ENCODE peak calls at places on chromosome 17, in five cellular contexts. X is progenitor cell of endocrine pancreas; B is AG20443; V is NCI-H524; G is activated CD4-positive, alpha-beta T cell treated with anti-CD3 and anti-CD28 coated beads, Interleukin-2, amount 10 ng/mL, durations not matched to agents 7 days and 5 days. L is an unnamed sample.

GRCh38 chr17:70040336-70040735 is 34.7 kb upstream of the KCNJ16 start:
- DNase-seq in G (no peak), B (no peak), X (no peak), V (no peak), L (no peak)

GRCh38 chr17:64155751-64156544 is 26.0 kb upstream of the ERN1 start:
- DNase-seq in G (no peak), V (no peak), X (no peak), B (peak), L (peak)

GRCh38 chr17:77734371-77735050 is 224.0 kb upstream of the TNRC6C start:
- DNase-seq in G (peak), X (peak), V (peak), B (peak), L (peak)

GRCh38 chr17:57622886-57623433 is 122.1 kb downstream of the CCDC182 start:
- DNase-seq in V (no peak), G (no peak), B (peak), X (no peak), L (peak)

GRCh38 chr17:68771867-68772515 is 170.8 kb upstream of the FAM20A start:
- DNase-seq in X (no peak), B (peak), V (peak), G (peak), L (peak)

GRCh38 chr17:82127315-82127595 is 29.2 kb upstream of the FASN start:
- DNase-seq in B (no peak), G (no peak), X (no peak), V (no peak), L (no peak)

GRCh38 chr17:50275279-50275678 is 1.0 kb downstream of the TMEM92 start:
- DNase-seq in G (no peak), B (no peak), X (no peak), V (no peak), L (no peak)

GRCh38 chr17:72592242-72592966 is 471.6 kb downstream of the SOX9 start:
- DNase-seq in B (peak), X (peak), V (peak), G (peak), L (peak)

GRCh38 chr17:58096892-58097291 is 13.7 kb downstream of the DYNLL2 start:
- DNase-seq in B (no peak), X (no peak), G (no peak), V (peak), L (no peak)

GRCh38 chr17:50423553-50424159 is 2.4 kb upstream of the ACSF2 start:
- DNase-seq in X (no peak), G (no peak), V (peak), B (peak), L (peak)

GRCh38 chr17:4833941-4834501 is 881 bp downstream of the MINK1 start:
- DNase-seq in X (no peak), G (peak), B (peak), V (peak), L (peak)

GRCh38 chr17:77332981-77333685 is 192.4 kb downstream of the SEC14L1 start:
- DNase-seq in B (peak), V (no peak), G (no peak), X (no peak), L (peak)

GRCh38 chr17:18250259-18250658 is 8.3 kb downstream of the FLII start:
- DNase-seq in B (no peak), X (no peak), V (no peak), G (no peak), L (no peak)

GRCh38 chr17:82859431-82860403 is 19.9 kb upstream of the ZNF750 start:
- DNase-seq in B (peak), G (peak), X (no peak), V (no peak), L (peak)

GRCh38 chr17:43398724-43399595 is at the start of gene ARL4D:
- DNase-seq in B (peak), V (peak), G (peak), X (peak), L (peak)

GRCh38 chr17:8365143-8365542 is 11.4 kb downstream of the KRABD2 start:
- DNase-seq in X (no peak), G (no peak), V (no peak), B (no peak), L (no peak)

GRCh38 chr17:83018658-83019193 is 60.7 kb upstream of the METRNL start:
- DNase-seq in V (no peak), X (no peak), G (no peak), B (no peak), L (no peak)

GRCh38 chr17:67390646-67391480 is 13.8 kb downstream of the PITPNC1 start:
- DNase-seq in G (peak), X (no peak), B (peak), V (peak), L (peak)

GRCh38 chr17:58302919-58303551 is 22.3 kb upstream of the MPO start:
- DNase-seq in V (no peak), G (no peak), B (no peak), X (no peak), L (no peak)

GRCh38 chr17:31843382-31843780 is 15.7 kb downstream of the COPRS start:
- DNase-seq in G (no peak), V (no peak), X (no peak), B (peak), L (no peak)

GRCh38 chr17:59149051-59149450 is 5.9 kb downstream of the SKA2 start:
- DNase-seq in V (no peak), G (no peak), B (no peak), X (no peak), L (peak)

GRCh38 chr17:77462101-77462500 is 321.3 kb downstream of the SEC14L1 start:
- DNase-seq in V (no peak), B (no peak), G (peak), X (no peak), L (no peak)